ENCODE peak calls at places on chromosome 2, in six cellular contexts. One of them, this sample, is unnamed. For H3K27me3, H3K9me3 and H3K4me1, the result is how much of the 10 kb centered on the place peaks cover.

GRCh38 chr2:159968282-159968900 is 94.0 kb downstream of the PLA2R1 start:
- ATAC-seq in CD4-positive, CD25-positive, alpha-beta regulatory T cell: no peak
- ATAC-seq in aorta: peak
- ATAC-seq in left lung: peak
- ATAC-seq in right cardiac atrium: no peak
- ATAC-seq in K562: peak
- ATAC-seq in this sample: no peak

GRCh38 chr2:196725218-196725617 is 74.3 kb downstream of the GTF3C3 start:
- ATAC-seq in aorta: no peak
- ATAC-seq in right cardiac atrium: no peak
- ATAC-seq in left lung: no peak
- ATAC-seq in K562: no peak
- ATAC-seq in CD4-positive, CD25-positive, alpha-beta regulatory T cell: no peak
- ATAC-seq in this sample: no peak

GRCh38 chr2:107740300-107740699 is 86.4 kb upstream of the RGPD4 start:
- ATAC-seq in right cardiac atrium: no peak
- ATAC-seq in left lung: no peak
- ATAC-seq in CD4-positive, CD25-positive, alpha-beta regulatory T cell: no peak
- ATAC-seq in aorta: no peak
- ATAC-seq in K562: peak
- ATAC-seq in this sample: no peak

GRCh38 chr2:127173073-127173472 is 47.0 kb downstream of the CYP27C1 start:
- ATAC-seq in K562: no peak
- ATAC-seq in aorta: no peak
- ATAC-seq in left lung: no peak
- ATAC-seq in CD4-positive, CD25-positive, alpha-beta regulatory T cell: no peak
- ATAC-seq in right cardiac atrium: peak
- ATAC-seq in this sample: no peak

GRCh38 chr2:207091928-207092327 is 73.8 kb downstream of the KLF7 start:
- ATAC-seq in left lung: peak
- ATAC-seq in right cardiac atrium: no peak
- ATAC-seq in K562: no peak
- ATAC-seq in aorta: no peak
- ATAC-seq in CD4-positive, CD25-positive, alpha-beta regulatory T cell: no peak
- ATAC-seq in this sample: peak

GRCh38 chr2:105737980-105738657 is 6.6 kb upstream of the NCK2 start:
- ATAC-seq in left lung: no peak
- ATAC-seq in aorta: no peak
- ATAC-seq in K562: no peak
- ATAC-seq in CD4-positive, CD25-positive, alpha-beta regulatory T cell: peak
- ATAC-seq in right cardiac atrium: no peak
- ATAC-seq in this sample: no peak

GRCh38 chr2:14219306-14219705 is 413.2 kb upstream of the LRATD1 start:
- ATAC-seq in K562: no peak
- ATAC-seq in CD4-positive, CD25-positive, alpha-beta regulatory T cell: no peak
- ATAC-seq in right cardiac atrium: no peak
- ATAC-seq in aorta: no peak
- ATAC-seq in left lung: no peak
- ATAC-seq in this sample: no peak

GRCh38 chr2:223725494-223725893 is 111.9 kb downstream of the AP1S3 start:
- ATAC-seq in left lung: peak
- ATAC-seq in CD4-positive, CD25-positive, alpha-beta regulatory T cell: no peak
- ATAC-seq in K562: peak
- ATAC-seq in right cardiac atrium: peak
- ATAC-seq in aorta: peak
- ATAC-seq in this sample: peak

GRCh38 chr2:234840336-234840735 is 111.5 kb upstream of the SH3BP4 start:
- ATAC-seq in left lung: peak
- ATAC-seq in right cardiac atrium: peak
- ATAC-seq in K562: no peak
- ATAC-seq in aorta: no peak
- ATAC-seq in CD4-positive, CD25-positive, alpha-beta regulatory T cell: no peak
- ATAC-seq in this sample: peak

GRCh38 chr2:160238392-160238791 is 38.3 kb upstream of the ITGB6 start:
- ATAC-seq in CD4-positive, CD25-positive, alpha-beta regulatory T cell: no peak
- ATAC-seq in right cardiac atrium: no peak
- ATAC-seq in K562: no peak
- ATAC-seq in aorta: no peak
- ATAC-seq in left lung: no peak
- ATAC-seq in this sample: no peak

GRCh38 chr2:159213296-159213695 is 73.2 kb downstream of the WDSUB1 start:
- ATAC-seq in aorta: no peak
- ATAC-seq in left lung: no peak
- ATAC-seq in right cardiac atrium: no peak
- ATAC-seq in CD4-positive, CD25-positive, alpha-beta regulatory T cell: no peak
- ATAC-seq in K562: no peak
- ATAC-seq in this sample: no peak

GRCh38 chr2:16298866-16299265 is 358.5 kb downstream of the MYCN start:
- ATAC-seq in CD4-positive, CD25-positive, alpha-beta regulatory T cell: no peak
- ATAC-seq in aorta: no peak
- ATAC-seq in left lung: no peak
- ATAC-seq in right cardiac atrium: no peak
- ATAC-seq in K562: no peak
- ATAC-seq in this sample: no peak

GRCh38 chr2:76197842-76198448 is 487.2 kb upstream of the GCFC2 start:
- ATAC-seq in K562: peak
- ATAC-seq in right cardiac atrium: no peak
- ATAC-seq in left lung: peak
- ATAC-seq in CD4-positive, CD25-positive, alpha-beta regulatory T cell: no peak
- ATAC-seq in aorta: no peak
- ATAC-seq in this sample: no peak

GRCh38 chr2:170503971-170504819 is 210.9 kb upstream of the SP5 start:
- ATAC-seq in right cardiac atrium: peak
- ATAC-seq in left lung: no peak
- ATAC-seq in CD4-positive, CD25-positive, alpha-beta regulatory T cell: no peak
- ATAC-seq in aorta: no peak
- ATAC-seq in K562: no peak
- ATAC-seq in this sample: no peak

GRCh38 chr2:145350011-145350410 is 830.1 kb upstream of the ZEB2 start:
- ATAC-seq in right cardiac atrium: peak
- ATAC-seq in left lung: peak
- ATAC-seq in K562: no peak
- ATAC-seq in aorta: no peak
- ATAC-seq in CD4-positive, CD25-positive, alpha-beta regulatory T cell: no peak
- ATAC-seq in this sample: no peak

GRCh38 chr2:96898636-96899035 is 28.8 kb upstream of the SEMA4C start:
- ATAC-seq in K562: no peak
- ATAC-seq in left lung: no peak
- ATAC-seq in CD4-positive, CD25-positive, alpha-beta regulatory T cell: no peak
- ATAC-seq in aorta: no peak
- ATAC-seq in right cardiac atrium: no peak
- ATAC-seq in this sample: no peak

GRCh38 chr2:38415023-38415422 is 38.0 kb upstream of the ATL2 start:
- ATAC-seq in left lung: no peak
- ATAC-seq in right cardiac atrium: no peak
- ATAC-seq in K562: no peak
- ATAC-seq in CD4-positive, CD25-positive, alpha-beta regulatory T cell: no peak
- ATAC-seq in aorta: no peak
- ATAC-seq in this sample: no peak

GRCh38 chr2:152443771-152444170 is 108.8 kb downstream of the FMNL2 start:
- ATAC-seq in right cardiac atrium: peak
- ATAC-seq in K562: no peak
- ATAC-seq in aorta: peak
- ATAC-seq in left lung: peak
- ATAC-seq in CD4-positive, CD25-positive, alpha-beta regulatory T cell: no peak
- ATAC-seq in this sample: no peak

GRCh38 chr2:110858135-110858737 is 125.9 kb downstream of the ACOXL start:
- ATAC-seq in CD4-positive, CD25-positive, alpha-beta regulatory T cell: peak
- ATAC-seq in right cardiac atrium: no peak
- ATAC-seq in aorta: no peak
- ATAC-seq in left lung: peak
- ATAC-seq in K562: no peak
- ATAC-seq in this sample: no peak

GRCh38 chr2:237966250-237966564 is 607 bp upstream of the UBE2F start:
- ATAC-seq in CD4-positive, CD25-positive, alpha-beta regulatory T cell: no peak
- ATAC-seq in right cardiac atrium: peak
- ATAC-seq in K562: peak
- ATAC-seq in left lung: peak
- ATAC-seq in aorta: no peak
- ATAC-seq in this sample: no peak

GRCh38 chr2:241542278-241542605 is 16.3 kb upstream of the BOK start:
- ATAC-seq in aorta: no peak
- ATAC-seq in left lung: peak
- ATAC-seq in K562: no peak
- ATAC-seq in CD4-positive, CD25-positive, alpha-beta regulatory T cell: no peak
- ATAC-seq in right cardiac atrium: peak
- ATAC-seq in this sample: peak

GRCh38 chr2:25895620-25896019 is 17.3 kb upstream of the ASXL2 start:
- ATAC-seq in aorta: no peak
- ATAC-seq in right cardiac atrium: no peak
- ATAC-seq in left lung: peak
- ATAC-seq in K562: no peak
- ATAC-seq in CD4-positive, CD25-positive, alpha-beta regulatory T cell: no peak
- ATAC-seq in this sample: no peak

DNA sequence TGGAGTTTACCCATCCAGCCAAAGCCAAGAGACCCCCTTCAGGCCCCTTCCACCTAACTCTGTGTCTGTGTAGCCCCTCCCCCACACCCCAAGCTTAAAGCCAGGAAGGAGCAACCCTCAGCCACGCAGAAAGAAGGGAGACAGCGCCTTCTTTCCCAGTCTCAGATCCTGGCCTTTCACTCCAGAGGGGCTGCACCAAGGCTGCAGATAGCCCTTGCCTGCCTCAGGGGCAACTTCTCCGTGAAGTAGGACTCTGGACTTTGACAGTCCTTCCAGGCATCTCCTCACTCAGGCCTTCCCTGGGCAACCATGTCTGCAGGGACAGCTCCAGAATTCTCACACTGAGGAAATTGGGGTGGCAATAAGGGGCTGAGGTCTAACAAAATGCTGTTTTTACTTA is 26.9 kb upstream of the EN1 start:
- ATAC-seq in right cardiac atrium: no peak
- ATAC-seq in aorta: no peak
- ATAC-seq in left lung: no peak
- ATAC-seq in K562: no peak
- ATAC-seq in CD4-positive, CD25-positive, alpha-beta regulatory T cell: no peak
- ATAC-seq in this sample: no peak
- H3K27me3 ChIP-seq in right cardiac atrium: under half
- H3K27me3 ChIP-seq in aorta: under half
- H3K27me3 ChIP-seq in left lung: half or more
- H3K27me3 ChIP-seq in K562: under half
- H3K27me3 ChIP-seq in CD4-positive, CD25-positive, alpha-beta regulatory T cell: under half
- H3K27me3 ChIP-seq in this sample: half or more

DNA sequence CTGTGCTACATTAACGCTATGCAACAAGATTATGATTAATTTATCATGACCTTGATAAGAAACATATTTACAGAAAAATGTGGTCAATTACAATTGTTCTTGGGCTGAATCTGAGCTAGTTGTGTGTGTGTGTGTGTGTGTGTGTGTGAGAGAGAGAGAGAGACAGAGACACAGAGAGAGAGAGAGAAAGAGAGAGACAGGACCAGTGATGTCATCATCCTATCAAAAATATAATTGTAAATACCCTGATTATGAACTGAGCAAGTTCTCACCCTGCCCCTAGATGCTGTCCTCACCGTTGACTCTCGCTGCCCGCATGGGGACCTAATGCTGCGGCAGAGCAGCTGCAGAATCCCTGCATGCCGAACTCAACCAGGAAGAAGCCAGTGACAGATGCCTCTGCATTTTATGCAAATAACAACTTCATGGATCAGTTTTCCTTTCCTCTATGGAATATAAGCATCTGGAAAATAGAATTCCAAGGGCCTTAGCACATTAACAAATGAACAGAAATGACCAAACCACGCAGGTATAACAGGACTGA is 512.5 kb downstream of the PLCL1 start:
- ATAC-seq in left lung: no peak
- ATAC-seq in right cardiac atrium: no peak
- ATAC-seq in aorta: no peak
- ATAC-seq in CD4-positive, CD25-positive, alpha-beta regulatory T cell: no peak
- ATAC-seq in K562: no peak
- ATAC-seq in this sample: no peak
- H3K9me3 ChIP-seq in left lung: under half
- H3K9me3 ChIP-seq in right cardiac atrium: under half
- H3K9me3 ChIP-seq in aorta: under half
- H3K9me3 ChIP-seq in CD4-positive, CD25-positive, alpha-beta regulatory T cell: under half
- H3K9me3 ChIP-seq in K562: under half
- H3K9me3 ChIP-seq in this sample: under half

DNA sequence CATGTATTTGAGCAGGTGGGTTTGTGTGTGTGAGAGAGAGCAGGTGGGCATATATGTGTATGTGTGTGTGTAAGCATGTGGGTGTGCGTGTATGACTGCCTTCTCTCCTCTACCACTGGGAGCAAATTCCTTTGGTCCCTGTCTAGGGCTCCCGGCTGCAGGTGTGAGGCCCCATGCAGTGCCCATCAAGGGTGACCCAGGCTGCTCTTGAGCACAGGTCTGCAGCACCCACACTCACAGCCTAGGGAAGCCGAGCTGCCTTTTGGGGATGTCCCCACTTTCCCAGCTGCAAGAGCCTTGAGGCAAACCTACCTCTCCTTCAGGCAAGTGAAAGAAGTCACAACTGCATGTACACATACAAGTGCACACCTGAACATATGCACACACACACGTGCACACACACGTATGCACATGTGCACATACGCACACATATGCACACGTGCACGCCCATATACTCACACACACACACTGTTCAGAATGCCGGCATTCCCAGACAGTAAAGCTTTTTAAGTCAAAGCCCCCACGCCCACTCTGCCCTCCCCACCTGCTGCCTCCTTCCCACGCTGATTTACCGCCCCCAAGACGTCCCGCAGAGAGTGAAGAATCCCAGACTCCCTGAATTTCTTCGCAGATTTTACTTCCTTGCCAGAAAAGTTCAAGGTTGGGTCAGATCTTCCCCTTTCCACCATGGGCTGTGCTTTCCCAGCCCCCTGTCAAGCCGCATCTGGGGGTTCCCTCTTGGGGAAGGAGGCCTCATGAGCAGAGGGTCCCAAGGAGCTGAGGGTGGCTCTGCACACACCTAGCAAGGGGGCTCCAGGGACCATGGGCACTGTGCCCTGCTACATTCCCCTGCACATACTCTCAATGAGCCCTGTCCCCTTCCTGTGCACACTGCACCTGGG is 170.7 kb downstream of the TWIST2 start:
- ATAC-seq in left lung: no peak
- ATAC-seq in aorta: no peak
- ATAC-seq in K562: no peak
- ATAC-seq in right cardiac atrium: no peak
- ATAC-seq in CD4-positive, CD25-positive, alpha-beta regulatory T cell: no peak
- ATAC-seq in this sample: no peak
- H3K4me1 ChIP-seq in left lung: under half
- H3K4me1 ChIP-seq in aorta: under half
- H3K4me1 ChIP-seq in K562: under half
- H3K4me1 ChIP-seq in right cardiac atrium: under half
- H3K4me1 ChIP-seq in CD4-positive, CD25-positive, alpha-beta regulatory T cell: under half
- H3K4me1 ChIP-seq in this sample: under half

GRCh38 chr2:189574793-189575475 is 5.7 kb downstream of the SLC40A1 start:
- ATAC-seq in right cardiac atrium: peak
- ATAC-seq in CD4-positive, CD25-positive, alpha-beta regulatory T cell: no peak
- ATAC-seq in aorta: peak
- ATAC-seq in left lung: peak
- ATAC-seq in K562: no peak
- ATAC-seq in this sample: no peak
- H3K27me3 ChIP-seq in right cardiac atrium: under half
- H3K27me3 ChIP-seq in CD4-positive, CD25-positive, alpha-beta regulatory T cell: under half
- H3K27me3 ChIP-seq in aorta: under half
- H3K27me3 ChIP-seq in left lung: under half
- H3K27me3 ChIP-seq in K562: under half
- H3K27me3 ChIP-seq in this sample: under half

This sample was measured in gastroesophageal sphincter.